ENCODE peak calls at places on chromosomes 13 and 19, in ten cellular contexts. W, U, H, A, E, C, S, I, G and Z are unnamed samples.

GRCh38 chr13:27551563-27551962 is 68.8 kb downstream of the LNX2 start:
- DNase-seq in W (no peak), U (no peak), H (no peak), A (no peak), E (no peak), C (no peak), S (no peak), I (no peak), G (no peak), Z (no peak)

GRCh38 chr13:36673838-36674326 is at the start of gene SERTM1:
- DNase-seq in W (peak), U (no peak), H (peak), A (no peak), E (no peak), C (no peak), S (peak), I (peak), G (peak), Z (peak)

GRCh38 chr19:44447864-44448674 is at the start of gene ZNF229:
- DNase-seq in W (peak), U (peak), H (peak), A (peak), E (peak), C (peak), S (peak), I (no peak), G (peak), Z (peak)

GRCh38 chr13:80386001-80386400 is 45.1 kb upstream of the SPRY2 start:
- DNase-seq in W (no peak), U (no peak), H (no peak), A (no peak), E (no peak), C (no peak), S (no peak), I (no peak), G (no peak), Z (no peak)

GRCh38 chr19:12783849-12784393 is 7.4 kb upstream of the JUNB start:
- DNase-seq in W (no peak), U (no peak), H (peak), A (no peak), E (no peak), C (peak), S (no peak), I (no peak), G (no peak), Z (no peak)

GRCh38 chr13:92103673-92104296 is 705.4 kb downstream of the GPC5 start:
- DNase-seq in W (no peak), U (no peak), H (no peak), A (no peak), E (no peak), C (no peak), S (no peak), I (peak), G (no peak), Z (no peak)

GRCh38 chr13:98672947-98673545 is 79.4 kb downstream of the SLC15A1 start:
- DNase-seq in W (peak), U (peak), H (peak), A (peak), E (peak), C (peak), S (peak), I (peak), G (peak), Z (peak)

GRCh38 chr19:7618366-7618765 is 11.0 kb downstream of the XAB2 start:
- DNase-seq in W (no peak), U (no peak), H (no peak), A (peak), E (no peak), C (no peak), S (no peak), I (no peak), G (no peak), Z (peak)

GRCh38 chr19:7751157-7751783 is 3.9 kb upstream of the CD209 start:
- DNase-seq in W (no peak), U (peak), H (no peak), A (no peak), E (no peak), C (no peak), S (no peak), I (no peak), G (peak), Z (no peak)

GRCh38 chr13:108154421-108154858 is 60.9 kb downstream of the LIG4 start:
- DNase-seq in W (no peak), U (no peak), H (no peak), A (peak), E (no peak), C (no peak), S (no peak), I (no peak), G (no peak), Z (no peak)

GRCh38 chr19:39998511-39998910 is 1.7 kb downstream of the ZNF546 start:
- DNase-seq in W (no peak), U (no peak), H (no peak), A (no peak), E (no peak), C (peak), S (no peak), I (no peak), G (peak), Z (no peak)